ENCODE peak calls at places on chromosome 1, in six cellular contexts. One of them, this sample, is unnamed.

GRCh38 chr1:198519639-198520501 is 20.6 kb downstream of the ATP6V1G3 start:
- DNase-seq in AG08396: no peak
- DNase-seq in glutamatergic neuron: no peak
- DNase-seq in NCI-H187: no peak
- DNase-seq in amniotic stem cell: no peak
- DNase-seq in kidney tubule cell: no peak
- DNase-seq in this sample: peak

GRCh38 chr1:185632659-185633428 is 101.3 kb upstream of the HMCN1 start:
- DNase-seq in AG08396: peak
- DNase-seq in glutamatergic neuron: no peak
- DNase-seq in NCI-H187: no peak
- DNase-seq in amniotic stem cell: no peak
- DNase-seq in kidney tubule cell: no peak
- DNase-seq in this sample: no peak

GRCh38 chr1:61752921-61753389 is 10.7 kb downstream of the PATJ start:
- DNase-seq in AG08396: no peak
- DNase-seq in glutamatergic neuron: no peak
- DNase-seq in NCI-H187: no peak
- DNase-seq in amniotic stem cell: no peak
- DNase-seq in kidney tubule cell: no peak
- DNase-seq in this sample: no peak

GRCh38 chr1:107195476-107195875 is 54.6 kb downstream of the NTNG1 start:
- DNase-seq in AG08396: no peak
- DNase-seq in glutamatergic neuron: no peak
- DNase-seq in NCI-H187: no peak
- DNase-seq in amniotic stem cell: no peak
- DNase-seq in kidney tubule cell: peak
- DNase-seq in this sample: no peak

GRCh38 chr1:176847052-176847451 is 317.5 kb downstream of the ASTN1 start:
- DNase-seq in AG08396: no peak
- DNase-seq in glutamatergic neuron: no peak
- DNase-seq in NCI-H187: no peak
- DNase-seq in amniotic stem cell: no peak
- DNase-seq in kidney tubule cell: peak
- DNase-seq in this sample: no peak

GRCh38 chr1:228276361-228276831 is 68.6 kb downstream of the OBSCN start:
- DNase-seq in AG08396: peak
- DNase-seq in glutamatergic neuron: no peak
- DNase-seq in NCI-H187: no peak
- DNase-seq in amniotic stem cell: no peak
- DNase-seq in kidney tubule cell: no peak
- DNase-seq in this sample: no peak

GRCh38 chr1:94926365-94926914 is 470 bp downstream of the CNN3 start:
- DNase-seq in AG08396: peak
- DNase-seq in glutamatergic neuron: peak
- DNase-seq in NCI-H187: peak
- DNase-seq in amniotic stem cell: no peak
- DNase-seq in kidney tubule cell: peak
- DNase-seq in this sample: no peak

GRCh38 chr1:160797861-160798273 is 1.9 kb downstream of the LY9 start:
- DNase-seq in AG08396: no peak
- DNase-seq in glutamatergic neuron: no peak
- DNase-seq in NCI-H187: no peak
- DNase-seq in amniotic stem cell: no peak
- DNase-seq in kidney tubule cell: no peak
- DNase-seq in this sample: no peak

GRCh38 chr1:212108187-212108586 is 72.6 kb downstream of the DTL start:
- DNase-seq in AG08396: no peak
- DNase-seq in glutamatergic neuron: no peak
- DNase-seq in NCI-H187: no peak
- DNase-seq in amniotic stem cell: no peak
- DNase-seq in kidney tubule cell: no peak
- DNase-seq in this sample: no peak

GRCh38 chr1:107942829-107943228 is 22.2 kb downstream of the VAV3 start:
- DNase-seq in AG08396: no peak
- DNase-seq in glutamatergic neuron: no peak
- DNase-seq in NCI-H187: no peak
- DNase-seq in amniotic stem cell: no peak
- DNase-seq in kidney tubule cell: no peak
- DNase-seq in this sample: no peak

GRCh38 chr1:150207278-150207971 is 28.5 kb downstream of the ANP32E start:
- DNase-seq in AG08396: no peak
- DNase-seq in glutamatergic neuron: no peak
- DNase-seq in NCI-H187: no peak
- DNase-seq in amniotic stem cell: no peak
- DNase-seq in kidney tubule cell: no peak
- DNase-seq in this sample: no peak

GRCh38 chr1:246291141-246291540 is 215.9 kb downstream of the SMYD3 start:
- DNase-seq in AG08396: no peak
- DNase-seq in glutamatergic neuron: no peak
- DNase-seq in NCI-H187: no peak
- DNase-seq in amniotic stem cell: no peak
- DNase-seq in kidney tubule cell: no peak
- DNase-seq in this sample: no peak

GRCh38 chr1:14924012-14924452 is 229.5 kb upstream of the TMEM51 start:
- DNase-seq in AG08396: peak
- DNase-seq in glutamatergic neuron: peak
- DNase-seq in NCI-H187: no peak
- DNase-seq in amniotic stem cell: peak
- DNase-seq in kidney tubule cell: peak
- DNase-seq in this sample: no peak

GRCh38 chr1:22250724-22251123 is 107.8 kb upstream of the WNT4 start:
- DNase-seq in AG08396: peak
- DNase-seq in glutamatergic neuron: no peak
- DNase-seq in NCI-H187: no peak
- DNase-seq in amniotic stem cell: no peak
- DNase-seq in kidney tubule cell: peak
- DNase-seq in this sample: no peak

GRCh38 chr1:205664399-205665108 is 15.8 kb downstream of the SLC45A3 start:
- DNase-seq in AG08396: no peak
- DNase-seq in glutamatergic neuron: no peak
- DNase-seq in NCI-H187: no peak
- DNase-seq in amniotic stem cell: no peak
- DNase-seq in kidney tubule cell: peak
- DNase-seq in this sample: no peak

GRCh38 chr1:245825128-245825901 is 670.5 kb downstream of the KIF26B start:
- DNase-seq in AG08396: peak
- DNase-seq in glutamatergic neuron: no peak
- DNase-seq in NCI-H187: no peak
- DNase-seq in amniotic stem cell: no peak
- DNase-seq in kidney tubule cell: no peak
- DNase-seq in this sample: no peak

GRCh38 chr1:15803380-15803779 is 4.1 kb downstream of the UQCRHL start:
- DNase-seq in AG08396: no peak
- DNase-seq in glutamatergic neuron: peak
- DNase-seq in NCI-H187: no peak
- DNase-seq in amniotic stem cell: no peak
- DNase-seq in kidney tubule cell: no peak
- DNase-seq in this sample: peak

GRCh38 chr1:51973587-51974474 is 16.7 kb downstream of the RAB3B start:
- DNase-seq in AG08396: no peak
- DNase-seq in glutamatergic neuron: no peak
- DNase-seq in NCI-H187: peak
- DNase-seq in amniotic stem cell: no peak
- DNase-seq in kidney tubule cell: peak
- DNase-seq in this sample: no peak

GRCh38 chr1:243253927-243254232 is 1.2 kb downstream of the CEP170 start:
- DNase-seq in AG08396: no peak
- DNase-seq in glutamatergic neuron: no peak
- DNase-seq in NCI-H187: no peak
- DNase-seq in amniotic stem cell: no peak
- DNase-seq in kidney tubule cell: no peak
- DNase-seq in this sample: peak

GRCh38 chr1:181040284-181040865 is 6.6 kb downstream of the MR1 start:
- DNase-seq in AG08396: no peak
- DNase-seq in glutamatergic neuron: no peak
- DNase-seq in NCI-H187: no peak
- DNase-seq in amniotic stem cell: no peak
- DNase-seq in kidney tubule cell: no peak
- DNase-seq in this sample: no peak

GRCh38 chr1:15454256-15454655 is 2.3 kb upstream of the CELA2A start:
- DNase-seq in AG08396: no peak
- DNase-seq in glutamatergic neuron: no peak
- DNase-seq in NCI-H187: no peak
- DNase-seq in amniotic stem cell: no peak
- DNase-seq in kidney tubule cell: no peak
- DNase-seq in this sample: no peak

GRCh38 chr1:212205843-212206242 is 79.4 kb upstream of the PPP2R5A start:
- DNase-seq in AG08396: no peak
- DNase-seq in glutamatergic neuron: no peak
- DNase-seq in NCI-H187: no peak
- DNase-seq in amniotic stem cell: no peak
- DNase-seq in kidney tubule cell: no peak
- DNase-seq in this sample: no peak

GRCh38 chr1:30525631-30525979 is 197.8 kb downstream of the MATN1 start:
- DNase-seq in AG08396: no peak
- DNase-seq in glutamatergic neuron: no peak
- DNase-seq in NCI-H187: no peak
- DNase-seq in amniotic stem cell: no peak
- DNase-seq in kidney tubule cell: no peak
- DNase-seq in this sample: no peak

GRCh38 chr1:66438062-66438970 is 95.6 kb upstream of the SGIP1 start:
- DNase-seq in AG08396: no peak
- DNase-seq in glutamatergic neuron: no peak
- DNase-seq in NCI-H187: no peak
- DNase-seq in amniotic stem cell: no peak
- DNase-seq in kidney tubule cell: no peak
- DNase-seq in this sample: no peak

GRCh38 chr1:234997201-234998173 is 131.2 kb downstream of the TOMM20 start:
- DNase-seq in AG08396: peak
- DNase-seq in glutamatergic neuron: no peak
- DNase-seq in NCI-H187: no peak
- DNase-seq in amniotic stem cell: peak
- DNase-seq in kidney tubule cell: peak
- DNase-seq in this sample: no peak

GRCh38 chr1:166952002-166952746 is 23.2 kb downstream of the ILDR2 start:
- DNase-seq in AG08396: peak
- DNase-seq in glutamatergic neuron: no peak
- DNase-seq in NCI-H187: no peak
- DNase-seq in amniotic stem cell: no peak
- DNase-seq in kidney tubule cell: peak
- DNase-seq in this sample: no peak

GRCh38 chr1:226945106-226945857 is 5.2 kb downstream of the COQ8A start:
- DNase-seq in AG08396: no peak
- DNase-seq in glutamatergic neuron: no peak
- DNase-seq in NCI-H187: peak
- DNase-seq in amniotic stem cell: no peak
- DNase-seq in kidney tubule cell: peak
- DNase-seq in this sample: no peak

GRCh38 chr1:234862944-234863515 is 253.1 kb upstream of the IRF2BP2 start:
- DNase-seq in AG08396: peak
- DNase-seq in glutamatergic neuron: no peak
- DNase-seq in NCI-H187: no peak
- DNase-seq in amniotic stem cell: no peak
- DNase-seq in kidney tubule cell: peak
- DNase-seq in this sample: no peak

GRCh38 chr1:94757931-94758330 is 62.2 kb upstream of the SLC44A3 start:
- DNase-seq in AG08396: no peak
- DNase-seq in glutamatergic neuron: peak
- DNase-seq in NCI-H187: no peak
- DNase-seq in amniotic stem cell: no peak
- DNase-seq in kidney tubule cell: no peak
- DNase-seq in this sample: no peak

GRCh38 chr1:11334821-11335220 is 61.8 kb downstream of the UBIAD1 start:
- DNase-seq in AG08396: no peak
- DNase-seq in glutamatergic neuron: no peak
- DNase-seq in NCI-H187: no peak
- DNase-seq in amniotic stem cell: no peak
- DNase-seq in kidney tubule cell: no peak
- DNase-seq in this sample: no peak

GRCh38 chr1:110235181-110235838 is 25.2 kb downstream of the KCNC4 start:
- DNase-seq in AG08396: no peak
- DNase-seq in glutamatergic neuron: no peak
- DNase-seq in NCI-H187: no peak
- DNase-seq in amniotic stem cell: no peak
- DNase-seq in kidney tubule cell: no peak
- DNase-seq in this sample: no peak

GRCh38 chr1:42172394-42173133 is 8.0 kb upstream of the GUCA2A start:
- DNase-seq in AG08396: no peak
- DNase-seq in glutamatergic neuron: no peak
- DNase-seq in NCI-H187: no peak
- DNase-seq in amniotic stem cell: no peak
- DNase-seq in kidney tubule cell: no peak
- DNase-seq in this sample: no peak

GRCh38 chr1:9723926-9724325 is 72.4 kb downstream of the PIK3CD start:
- DNase-seq in AG08396: no peak
- DNase-seq in glutamatergic neuron: no peak
- DNase-seq in NCI-H187: no peak
- DNase-seq in amniotic stem cell: no peak
- DNase-seq in kidney tubule cell: no peak
- DNase-seq in this sample: no peak

GRCh38 chr1:171635661-171636060 is 13.6 kb downstream of the MYOCOS start:
- DNase-seq in AG08396: no peak
- DNase-seq in glutamatergic neuron: no peak
- DNase-seq in NCI-H187: no peak
- DNase-seq in amniotic stem cell: no peak
- DNase-seq in kidney tubule cell: no peak
- DNase-seq in this sample: no peak

GRCh38 chr1:38817958-38818705 is 41.4 kb downstream of the RRAGC start:
- DNase-seq in AG08396: peak
- DNase-seq in glutamatergic neuron: peak
- DNase-seq in NCI-H187: no peak
- DNase-seq in amniotic stem cell: no peak
- DNase-seq in kidney tubule cell: no peak
- DNase-seq in this sample: no peak

GRCh38 chr1:53957231-53957818 is 11.2 kb downstream of the LRRC42 start:
- DNase-seq in AG08396: peak
- DNase-seq in glutamatergic neuron: no peak
- DNase-seq in NCI-H187: no peak
- DNase-seq in amniotic stem cell: no peak
- DNase-seq in kidney tubule cell: peak
- DNase-seq in this sample: no peak

GRCh38 chr1:119286587-119287181 is 81.9 kb upstream of the HAO2 start:
- DNase-seq in AG08396: peak
- DNase-seq in glutamatergic neuron: peak
- DNase-seq in NCI-H187: peak
- DNase-seq in amniotic stem cell: no peak
- DNase-seq in kidney tubule cell: peak
- DNase-seq in this sample: peak